ENCODE peak calls at places on chromosomes 11 and 22, in five cellular contexts. C, F, W, T and S are unnamed samples.

GRCh38 chr11:80855975-80856524 is 1415.2 kb upstream of the TENM4 start:
- DNase-seq in W (no peak), T (no peak), F (no peak), C (no peak), S (no peak)

GRCh38 chr11:6405039-6405667 is 13.7 kb downstream of the APBB1 start:
- DNase-seq in W (peak; percentile 67), C (no peak), F (no peak), T (no peak), S (peak; percentile 97)

GRCh38 chr11:8309311-8309710 is 45.6 kb upstream of the LMO1 start:
- DNase-seq in F (no peak), C (no peak), W (no peak), T (peak; percentile 3), S (no peak)

GRCh38 chr11:69317401-69318092 is 23.6 kb downstream of the MYEOV start:
- DNase-seq in W (no peak), C (no peak), F (no peak), T (no peak), S (no peak)

GRCh38 chr11:98137437-98137836 is 883.3 kb upstream of the CNTN5 start:
- DNase-seq in F (no peak), C (no peak), T (no peak), W (no peak), S (no peak)

GRCh38 chr22:37643225-37643847 is 3.9 kb downstream of the SH3BP1 start:
- DNase-seq in W (peak; percentile 91), C (peak; percentile 77), F (peak; percentile 93), T (peak; percentile 94), S (peak; percentile 96)

GRCh38 chr22:29907753-29908515 is 25.0 kb downstream of the MTMR3 start:
- DNase-seq in C (peak; percentile 85), W (peak; percentile 95), T (peak; percentile 78), F (peak; percentile 91), S (no peak)

GRCh38 chr22:39727541-39727940 is 157.0 kb downstream of the CACNA1I start:
- DNase-seq in T (peak; percentile 51), W (no peak), C (no peak), F (no peak), S (peak; percentile 40)

GRCh38 chr22:39567135-39567946 is 3.2 kb upstream of the CACNA1I start:
- DNase-seq in W (no peak), F (no peak), C (no peak), T (no peak), S (peak; percentile 62)

GRCh38 chr22:24496661-24497060 is 1.5 kb downstream of the UPB1 start:
- DNase-seq in W (no peak), T (no peak), C (no peak), F (no peak), S (no peak)

GRCh38 chr11:126355324-126355925 is at the start of gene ST3GAL4:
- DNase-seq in F (peak; percentile 83), T (peak; percentile 71), C (peak; percentile 43), W (peak; percentile 78), S (peak; percentile 100)

GRCh38 chr11:118792642-118793124 is 1.7 kb upstream of the DDX6 start:
- DNase-seq in F (peak; percentile 91), C (peak; percentile 63), W (peak; percentile 84), T (no peak), S (peak; percentile 91)

GRCh38 chr11:65130631-65131416 is 3.5 kb downstream of the SYVN1 start:
- DNase-seq in C (no peak), F (no peak), T (no peak), W (no peak), S (no peak)

GRCh38 chr11:70399681-70400112 is 1.4 kb downstream of the CTTN start:
- DNase-seq in W (peak; percentile 85), F (peak; percentile 79), C (peak; percentile 89), T (peak; percentile 82), S (peak; percentile 82)

GRCh38 chr11:113121746-113122145 is 160.5 kb downstream of the NCAM1 start:
- DNase-seq in T (no peak), F (no peak), W (no peak), C (no peak), S (no peak)

GRCh38 chr22:37186228-37186996 is 1.6 kb downstream of the C1QTNF6 start:
- DNase-seq in C (no peak), T (peak; percentile 47), W (no peak), F (no peak), S (peak; percentile 95)

GRCh38 chr11:35525501-35526175 is at the start of gene PAMR1:
- DNase-seq in T (peak; percentile 51), W (peak; percentile 59), C (peak; percentile 25), F (peak; percentile 32), S (peak; percentile 88)

GRCh38 chr22:24875862-24876506 is 70.0 kb downstream of the SGSM1 start:
- DNase-seq in F (no peak), T (no peak), C (no peak), W (no peak), S (peak; percentile 79)

GRCh38 chr11:33507967-33508366 is 192.7 kb downstream of the C11orf91 start:
- DNase-seq in T (no peak), C (no peak), W (peak; percentile 43), F (no peak), S (peak; percentile 14)

GRCh38 chr11:128379587-128380279 is 207.6 kb downstream of the ETS1 start:
- DNase-seq in W (no peak), F (no peak), C (no peak), T (no peak), S (no peak)

GRCh38 chr11:69801513-69802335 is 17.5 kb downstream of the FGF3 start:
- DNase-seq in W (peak; percentile 47), C (no peak), T (no peak), F (peak; percentile 30), S (peak; percentile 94)

GRCh38 chr11:96303980-96304379 is 39.0 kb downstream of the MAML2 start:
- DNase-seq in T (no peak), F (no peak), W (no peak), C (no peak), S (no peak)

GRCh38 chr11:129593098-129593497 is 217.4 kb downstream of the BARX2 start:
- DNase-seq in W (peak; percentile 53), F (no peak), T (peak; percentile 61), C (no peak), S (no peak)

GRCh38 chr22:18990355-18991137 is 54.5 kb upstream of the PRODH start:
- DNase-seq in C (no peak), F (no peak), W (no peak), T (no peak), S (no peak)

GRCh38 chr11:122910775-122911174 is 28.2 kb downstream of the JHY start:
- DNase-seq in W (no peak), F (no peak), C (no peak), T (no peak), S (no peak)

GRCh38 chr11:84855846-84856245 is 771.3 kb downstream of the DLG2 start:
- DNase-seq in F (no peak), C (no peak), T (no peak), W (no peak), S (no peak)

GRCh38 chr22:24339452-24339747 is 68.8 kb downstream of the SPECC1L start:
- DNase-seq in C (no peak), W (no peak), F (no peak), T (no peak), S (no peak)

GRCh38 chr11:124867700-124868099 is 2.5 kb downstream of the ROBO3 start:
- DNase-seq in W (peak; percentile 24), F (no peak), T (peak; percentile 31), C (no peak), S (peak; percentile 83)

GRCh38 chr11:88631497-88631896 is 294.0 kb upstream of the CTSC start:
- DNase-seq in C (no peak), W (no peak), T (no peak), F (no peak), S (peak; percentile 5)

GRCh38 chr11:46352063-46352841 is 5.0 kb downstream of the DGKZ start:
- DNase-seq in F (no peak), W (peak; percentile 86), C (peak; percentile 76), T (no peak), S (peak; percentile 93)

GRCh38 chr11:46351606-46352005 is 4.3 kb downstream of the DGKZ start:
- DNase-seq in T (no peak), F (no peak), W (peak; percentile 67), C (no peak), S (no peak)

GRCh38 chr11:46350695-46351094 is 3.4 kb downstream of the DGKZ start:
- DNase-seq in T (no peak), W (no peak), F (no peak), C (no peak), S (no peak)

GRCh38 chr11:46348986-46349401 is 1.7 kb downstream of the DGKZ start:
- DNase-seq in C (no peak), F (no peak), W (no peak), T (no peak), S (no peak)

GRCh38 chr11:46351148-46351547 is 3.9 kb downstream of the DGKZ start:
- DNase-seq in F (no peak), T (no peak), C (no peak), W (no peak), S (no peak)
- H3K4me3 ChIP-seq in F (no peak overlapping the region), T (no peak overlapping the region), C (no peak overlapping the region), W (no peak overlapping the region), S (no peak overlapping the region)

GRCh38 chr11:94854770-94855633 is 86.8 kb downstream of the AMOTL1 start:
- DNase-seq in F (no peak), W (no peak), C (no peak), T (no peak), S (no peak)

GRCh38 chr11:94853836-94854235 is 85.7 kb downstream of the AMOTL1 start:
- DNase-seq in T (no peak), F (no peak), C (no peak), W (no peak), S (no peak)

GRCh38 chr11:94858012-94858705 is 90.0 kb downstream of the AMOTL1 start:
- DNase-seq in F (no peak), T (no peak), C (peak; percentile 51), W (no peak), S (no peak)

GRCh38 chr11:94857337-94857736 is 89.2 kb downstream of the AMOTL1 start:
- DNase-seq in T (no peak), F (no peak), W (no peak), C (no peak), S (no peak)

DNA sequence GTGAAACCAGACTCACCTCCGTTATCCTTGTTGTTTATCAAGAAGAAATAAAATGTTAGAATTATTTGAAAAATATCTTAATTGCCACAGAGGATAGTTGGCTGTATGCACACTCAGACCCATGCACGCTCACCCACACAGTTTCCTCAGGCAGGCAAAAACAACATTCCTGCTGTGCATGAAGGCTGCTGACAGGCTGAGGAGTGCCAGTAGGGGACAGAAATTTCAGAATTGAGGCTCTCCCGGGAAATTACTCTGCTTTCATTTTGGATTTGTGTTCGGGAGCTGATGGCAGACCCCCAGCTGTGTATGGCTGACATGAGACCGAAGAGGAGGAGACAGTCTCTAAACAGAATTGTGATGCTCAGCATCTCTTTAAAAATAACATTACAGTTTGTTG is 87.5 kb downstream of the AMOTL1 start:
- DNase-seq in T (no peak), W (no peak), C (no peak), F (no peak), S (no peak)
- H3K36me3 ChIP-seq in T (no peaks in the 10 kb centered on the region), W (peaks cover 13% of the 10 kb centered on the region), C (peaks cover 83% of the 10 kb centered on the region), F (no peaks in the 10 kb centered on the region), S (peaks cover 21% of the 10 kb centered on the region)

GRCh38 chr22:45125198-45125597 is 38.5 kb upstream of the NUP50 start:
- DNase-seq in T (no peak), C (no peak), W (no peak), F (no peak), S (no peak)
- H3K4me3 ChIP-seq in T (no peak overlapping the region), C (no peak overlapping the region), W (no peak overlapping the region), F (no peak overlapping the region), S (no peak overlapping the region)

DNA sequence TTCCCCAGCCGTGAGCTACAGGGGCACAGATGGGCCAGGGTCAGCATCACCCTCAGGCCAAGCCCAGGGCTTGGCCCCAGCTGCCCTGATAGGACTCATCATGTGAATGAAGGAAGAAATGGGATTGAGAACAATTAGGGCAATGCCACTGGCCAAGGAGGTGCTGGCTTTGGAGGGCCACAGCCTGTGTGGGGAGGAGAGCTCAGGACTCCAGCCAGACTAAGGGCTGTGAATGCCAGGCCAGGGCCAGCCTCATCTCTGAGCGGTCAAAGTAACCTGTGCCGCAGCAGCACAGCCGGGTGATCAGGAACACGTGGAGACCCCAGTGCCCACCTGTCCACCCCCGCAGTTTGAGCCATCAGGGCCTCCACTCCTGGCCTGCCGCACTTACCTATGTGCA is 10.1 kb downstream of the CHID1 start:
- DNase-seq in T (no peak), C (no peak), F (no peak), W (no peak), S (no peak)
- H3K36me3 ChIP-seq in T (no peaks in the 10 kb centered on the region), C (peaks cover 68% of the 10 kb centered on the region), F (peaks cover 4% of the 10 kb centered on the region), W (peaks cover 17% of the 10 kb centered on the region), S (peaks cover 44% of the 10 kb centered on the region)